ENCODE peak calls at places on chromosome 4, in nine cellular contexts. One of them, this sample, is unnamed.

GRCh38 chr4:91256751-91257150 is 1047.0 kb upstream of the GRID2 start:
- DNase-seq in SK-N-SH: no peak
- DNase-seq in GM13976: no peak
- DNase-seq in suprapubic skin: no peak
- DNase-seq in IMR-90: no peak
- DNase-seq in fibroblast of mammary gland: no peak
- DNase-seq in GM20000: no peak
- DNase-seq in heart right ventricle: no peak
- DNase-seq in MCF 10A: no peak
- DNase-seq in this sample: no peak

GRCh38 chr4:76562161-76562560 is 127.1 kb downstream of the SHROOM3 start:
- DNase-seq in GM20000: no peak
- DNase-seq in GM13976: no peak
- DNase-seq in suprapubic skin: no peak
- DNase-seq in SK-N-SH: no peak
- DNase-seq in MCF 10A: peak
- DNase-seq in IMR-90: peak
- DNase-seq in fibroblast of mammary gland: peak
- DNase-seq in heart right ventricle: no peak
- DNase-seq in this sample: no peak

GRCh38 chr4:125732682-125733081 is 417.9 kb downstream of the FAT4 start:
- DNase-seq in fibroblast of mammary gland: no peak
- DNase-seq in MCF 10A: no peak
- DNase-seq in GM13976: no peak
- DNase-seq in GM20000: no peak
- DNase-seq in IMR-90: no peak
- DNase-seq in SK-N-SH: no peak
- DNase-seq in suprapubic skin: no peak
- DNase-seq in heart right ventricle: no peak
- DNase-seq in this sample: no peak

GRCh38 chr4:120175272-120175671 is 108.6 kb upstream of the MAD2L1 start:
- DNase-seq in SK-N-SH: no peak
- DNase-seq in GM13976: no peak
- DNase-seq in IMR-90: no peak
- DNase-seq in MCF 10A: no peak
- DNase-seq in suprapubic skin: no peak
- DNase-seq in GM20000: no peak
- DNase-seq in fibroblast of mammary gland: no peak
- DNase-seq in heart right ventricle: no peak
- DNase-seq in this sample: no peak

GRCh38 chr4:133150643-133151300 is 1.7 kb downstream of the PCDH10 start:
- DNase-seq in heart right ventricle: no peak
- DNase-seq in IMR-90: no peak
- DNase-seq in MCF 10A: no peak
- DNase-seq in GM13976: peak
- DNase-seq in suprapubic skin: no peak
- DNase-seq in fibroblast of mammary gland: no peak
- DNase-seq in GM20000: peak
- DNase-seq in SK-N-SH: peak
- DNase-seq in this sample: peak

GRCh38 chr4:119284876-119285611 is 36.9 kb downstream of the FABP2 start:
- DNase-seq in GM13976: no peak
- DNase-seq in GM20000: no peak
- DNase-seq in IMR-90: peak
- DNase-seq in suprapubic skin: no peak
- DNase-seq in fibroblast of mammary gland: peak
- DNase-seq in heart right ventricle: no peak
- DNase-seq in SK-N-SH: no peak
- DNase-seq in MCF 10A: peak
- DNase-seq in this sample: no peak

GRCh38 chr4:4479366-4479765 is 62.5 kb downstream of the STX18 start:
- DNase-seq in SK-N-SH: no peak
- DNase-seq in heart right ventricle: no peak
- DNase-seq in GM20000: no peak
- DNase-seq in IMR-90: no peak
- DNase-seq in suprapubic skin: no peak
- DNase-seq in fibroblast of mammary gland: no peak
- DNase-seq in MCF 10A: no peak
- DNase-seq in GM13976: no peak
- DNase-seq in this sample: no peak

GRCh38 chr4:1793496-1793840 is 375 bp downstream of the FGFR3 start:
- DNase-seq in SK-N-SH: peak
- DNase-seq in MCF 10A: peak
- DNase-seq in IMR-90: no peak
- DNase-seq in suprapubic skin: no peak
- DNase-seq in GM20000: peak
- DNase-seq in heart right ventricle: peak
- DNase-seq in fibroblast of mammary gland: no peak
- DNase-seq in GM13976: peak
- DNase-seq in this sample: peak

GRCh38 chr4:158750379-158750778 is 18.4 kb upstream of the FNIP2 start:
- DNase-seq in GM13976: no peak
- DNase-seq in SK-N-SH: no peak
- DNase-seq in IMR-90: peak
- DNase-seq in GM20000: no peak
- DNase-seq in fibroblast of mammary gland: peak
- DNase-seq in MCF 10A: no peak
- DNase-seq in heart right ventricle: no peak
- DNase-seq in suprapubic skin: no peak
- DNase-seq in this sample: no peak

GRCh38 chr4:114296126-114296525 is 302.5 kb upstream of the UGT8 start:
- DNase-seq in MCF 10A: no peak
- DNase-seq in GM13976: no peak
- DNase-seq in suprapubic skin: no peak
- DNase-seq in GM20000: no peak
- DNase-seq in SK-N-SH: no peak
- DNase-seq in fibroblast of mammary gland: no peak
- DNase-seq in heart right ventricle: no peak
- DNase-seq in IMR-90: no peak
- DNase-seq in this sample: no peak

GRCh38 chr4:3860061-3860912 is 94.1 kb downstream of the ADRA2C start:
- DNase-seq in heart right ventricle: no peak
- DNase-seq in GM13976: no peak
- DNase-seq in fibroblast of mammary gland: no peak
- DNase-seq in MCF 10A: no peak
- DNase-seq in IMR-90: no peak
- DNase-seq in suprapubic skin: no peak
- DNase-seq in GM20000: no peak
- DNase-seq in SK-N-SH: no peak
- DNase-seq in this sample: no peak

GRCh38 chr4:147678121-147678520 is 5.8 kb downstream of the PRMT9 start:
- DNase-seq in GM20000: no peak
- DNase-seq in fibroblast of mammary gland: no peak
- DNase-seq in MCF 10A: no peak
- DNase-seq in SK-N-SH: no peak
- DNase-seq in IMR-90: no peak
- DNase-seq in heart right ventricle: no peak
- DNase-seq in suprapubic skin: no peak
- DNase-seq in GM13976: no peak
- DNase-seq in this sample: no peak

GRCh38 chr4:3783691-3784306 is 17.6 kb downstream of the ADRA2C start:
- DNase-seq in SK-N-SH: no peak
- DNase-seq in GM20000: no peak
- DNase-seq in fibroblast of mammary gland: no peak
- DNase-seq in IMR-90: no peak
- DNase-seq in GM13976: peak
- DNase-seq in heart right ventricle: no peak
- DNase-seq in MCF 10A: no peak
- DNase-seq in suprapubic skin: no peak
- DNase-seq in this sample: no peak

GRCh38 chr4:182062936-182063335 is 180.3 kb upstream of the TENM3 start:
- DNase-seq in suprapubic skin: no peak
- DNase-seq in IMR-90: peak
- DNase-seq in heart right ventricle: no peak
- DNase-seq in SK-N-SH: no peak
- DNase-seq in fibroblast of mammary gland: peak
- DNase-seq in MCF 10A: peak
- DNase-seq in GM13976: no peak
- DNase-seq in GM20000: no peak
- DNase-seq in this sample: no peak

GRCh38 chr4:27096142-27096824 is 235.6 kb downstream of the STIM2 start:
- DNase-seq in fibroblast of mammary gland: peak
- DNase-seq in GM20000: no peak
- DNase-seq in heart right ventricle: no peak
- DNase-seq in MCF 10A: no peak
- DNase-seq in IMR-90: no peak
- DNase-seq in suprapubic skin: no peak
- DNase-seq in SK-N-SH: no peak
- DNase-seq in GM13976: no peak
- DNase-seq in this sample: no peak

DNA sequence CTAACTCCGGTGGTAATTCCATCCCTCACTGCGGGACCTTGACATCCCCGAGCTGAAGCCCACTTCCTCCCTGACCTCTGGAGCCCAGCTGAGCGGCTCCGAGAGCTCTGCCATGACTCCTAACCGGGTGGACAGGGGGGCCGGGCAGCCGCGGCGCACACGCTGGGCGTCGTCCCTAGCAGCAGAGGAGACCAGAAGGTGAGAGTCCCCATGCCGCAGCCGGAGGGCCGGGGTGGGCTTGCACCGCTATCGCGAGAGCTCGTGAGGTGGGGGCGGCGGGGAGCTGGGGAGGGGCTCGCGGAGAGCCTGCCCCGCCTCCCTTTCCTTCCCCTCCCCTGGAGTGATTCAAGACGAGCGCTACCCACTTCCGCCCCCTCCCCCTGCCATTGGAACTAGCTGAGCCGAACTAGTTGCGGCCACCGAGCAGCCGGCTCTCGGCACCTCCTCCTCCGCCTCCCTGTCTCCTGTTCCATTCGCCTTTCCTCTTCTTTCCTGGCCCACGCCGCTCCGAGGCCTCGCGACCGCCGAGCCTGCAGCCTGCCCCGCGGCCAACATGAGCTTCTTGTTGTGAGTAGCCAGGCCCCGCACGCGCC is at the start of gene MOB1B:
- DNase-seq in fibroblast of mammary gland: peak
- DNase-seq in MCF 10A: peak
- DNase-seq in suprapubic skin: peak
- DNase-seq in SK-N-SH: peak
- DNase-seq in GM13976: peak
- DNase-seq in GM20000: peak
- DNase-seq in IMR-90: peak
- DNase-seq in heart right ventricle: peak
- DNase-seq in this sample: peak
- TF ChIP-seq CTCF in fibroblast of mammary gland: no peak
- TF ChIP-seq CTCF in MCF 10A: peak
- TF ChIP-seq CTCF in suprapubic skin: no peak
- TF ChIP-seq CTCF in SK-N-SH: peak
- TF ChIP-seq CTCF in GM13976: no peak
- TF ChIP-seq CTCF in GM20000: no peak
- TF ChIP-seq CTCF in IMR-90: peak
- TF ChIP-seq CTCF in heart right ventricle: peak
- TF ChIP-seq CTCF in this sample: no peak

GRCh38 chr4:6905501-6905900 is 4.1 kb upstream of the TBC1D14 start:
- DNase-seq in heart right ventricle: no peak
- DNase-seq in suprapubic skin: peak
- DNase-seq in fibroblast of mammary gland: no peak
- DNase-seq in MCF 10A: no peak
- DNase-seq in GM20000: no peak
- DNase-seq in IMR-90: no peak
- DNase-seq in GM13976: no peak
- DNase-seq in SK-N-SH: no peak
- DNase-seq in this sample: no peak

GRCh38 chr4:6909113-6909969 is at the start of gene TBC1D14:
- DNase-seq in MCF 10A: peak
- DNase-seq in IMR-90: peak
- DNase-seq in fibroblast of mammary gland: peak
- DNase-seq in suprapubic skin: peak
- DNase-seq in heart right ventricle: peak
- DNase-seq in GM13976: peak
- DNase-seq in SK-N-SH: peak
- DNase-seq in GM20000: peak
- DNase-seq in this sample: peak

GRCh38 chr4:6908397-6909112 is 1.1 kb upstream of the TBC1D14 start:
- DNase-seq in heart right ventricle: no peak
- DNase-seq in GM13976: peak
- DNase-seq in fibroblast of mammary gland: peak
- DNase-seq in GM20000: no peak
- DNase-seq in SK-N-SH: peak
- DNase-seq in MCF 10A: no peak
- DNase-seq in IMR-90: peak
- DNase-seq in suprapubic skin: peak
- DNase-seq in this sample: no peak

GRCh38 chr4:6906046-6906445 is 3.6 kb upstream of the TBC1D14 start:
- DNase-seq in IMR-90: no peak
- DNase-seq in heart right ventricle: no peak
- DNase-seq in GM20000: no peak
- DNase-seq in suprapubic skin: peak
- DNase-seq in SK-N-SH: no peak
- DNase-seq in MCF 10A: no peak
- DNase-seq in GM13976: peak
- DNase-seq in fibroblast of mammary gland: no peak
- DNase-seq in this sample: no peak

DNA sequence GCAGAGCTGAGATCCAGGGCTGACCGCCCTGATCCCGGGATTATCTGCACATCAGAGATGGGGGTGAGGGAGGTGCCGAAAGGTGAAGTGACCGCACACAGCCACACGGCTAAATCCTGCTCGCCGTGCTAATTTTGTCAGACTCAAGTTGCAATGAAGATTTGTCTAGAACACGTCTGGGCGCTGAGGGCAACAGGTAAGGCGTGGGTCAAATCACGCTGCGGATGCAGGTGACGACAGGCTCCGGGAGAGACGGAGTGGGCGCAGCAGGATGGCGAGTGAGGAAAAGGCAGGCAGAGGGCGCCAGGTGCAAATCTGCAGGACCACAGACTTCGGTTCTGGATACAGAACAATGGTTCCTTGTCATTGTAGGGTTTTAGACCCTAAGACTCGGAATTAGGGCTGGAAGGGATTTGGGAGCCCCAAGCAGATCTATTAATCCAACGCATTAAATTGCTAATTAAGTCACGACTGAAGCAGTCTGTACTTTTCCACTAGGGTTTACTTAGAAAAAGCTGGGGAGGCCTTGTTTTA is 1.9 kb upstream of the TBC1D14 start:
- DNase-seq in fibroblast of mammary gland: peak
- DNase-seq in MCF 10A: no peak
- DNase-seq in IMR-90: no peak
- DNase-seq in SK-N-SH: peak
- DNase-seq in heart right ventricle: peak
- DNase-seq in GM13976: peak
- DNase-seq in suprapubic skin: peak
- DNase-seq in GM20000: peak
- DNase-seq in this sample: peak
- TF ChIP-seq CTCF in fibroblast of mammary gland: peak
- TF ChIP-seq CTCF in MCF 10A: peak
- TF ChIP-seq CTCF in IMR-90: peak
- TF ChIP-seq CTCF in SK-N-SH: peak
- TF ChIP-seq CTCF in heart right ventricle: no peak
- TF ChIP-seq CTCF in GM13976: peak
- TF ChIP-seq CTCF in suprapubic skin: no peak
- TF ChIP-seq CTCF in GM20000: peak
- TF ChIP-seq CTCF in this sample: peak

GRCh38 chr4:37653601-37654000 is 32.6 kb downstream of the RELL1 start:
- DNase-seq in heart right ventricle: no peak
- DNase-seq in GM20000: no peak
- DNase-seq in fibroblast of mammary gland: no peak
- DNase-seq in IMR-90: no peak
- DNase-seq in GM13976: no peak
- DNase-seq in MCF 10A: peak
- DNase-seq in suprapubic skin: no peak
- DNase-seq in SK-N-SH: no peak
- DNase-seq in this sample: no peak
- TF ChIP-seq CTCF in heart right ventricle: no peak
- TF ChIP-seq CTCF in GM20000: no peak
- TF ChIP-seq CTCF in fibroblast of mammary gland: no peak
- TF ChIP-seq CTCF in IMR-90: no peak
- TF ChIP-seq CTCF in GM13976: no peak
- TF ChIP-seq CTCF in MCF 10A: no peak
- TF ChIP-seq CTCF in suprapubic skin: no peak
- TF ChIP-seq CTCF in SK-N-SH: no peak
- TF ChIP-seq CTCF in this sample: no peak

GRCh38 chr4:173834151-173834550 is 304.1 kb upstream of the HAND2 start:
- DNase-seq in fibroblast of mammary gland: peak
- DNase-seq in GM20000: no peak
- DNase-seq in GM13976: no peak
- DNase-seq in suprapubic skin: no peak
- DNase-seq in IMR-90: peak
- DNase-seq in MCF 10A: no peak
- DNase-seq in SK-N-SH: no peak
- DNase-seq in heart right ventricle: no peak
- DNase-seq in this sample: no peak
- TF ChIP-seq CTCF in fibroblast of mammary gland: peak
- TF ChIP-seq CTCF in GM20000: no peak
- TF ChIP-seq CTCF in GM13976: no peak
- TF ChIP-seq CTCF in suprapubic skin: no peak
- TF ChIP-seq CTCF in IMR-90: peak
- TF ChIP-seq CTCF in MCF 10A: no peak
- TF ChIP-seq CTCF in SK-N-SH: peak
- TF ChIP-seq CTCF in heart right ventricle: no peak
- TF ChIP-seq CTCF in this sample: no peak